ENCODE peak calls at places on chromosomes 6 and 20, in six cellular contexts. S is KG1, O is Karpas-422, M is SK-MEL-5, I is H9, E is AG10803. A is an unnamed sample.
A peak's percentile ranks its signal among the peaks of the same experiment; 100 is the strongest.

GRCh38 chr20:15902493-15902892 is 670.8 kb downstream of the KIF16B start:
- DNase-seq in M (peak; percentile 55), O (peak; percentile 86), I (peak; percentile 63), S (no peak), E (no peak), A (no peak)

GRCh38 chr6:99066041-99066440 is 118.3 kb upstream of the FBXL4 start:
- DNase-seq in O (no peak), M (no peak), S (no peak), E (no peak), I (no peak), A (no peak)

GRCh38 chr20:53940883-53941546 is 129.4 kb downstream of the BCAS1 start:
- DNase-seq in E (peak; percentile 94), M (peak; percentile 91), O (no peak), S (no peak), I (no peak), A (no peak)

GRCh38 chr6:22401206-22401605 is 104.4 kb upstream of the PRL start:
- DNase-seq in S (no peak), M (no peak), I (no peak), O (no peak), E (no peak), A (no peak)

GRCh38 chr6:36683145-36683655 is 4.7 kb downstream of the CDKN1A start:
- DNase-seq in O (no peak), M (no peak), S (no peak), E (no peak), I (no peak), A (no peak)

GRCh38 chr20:2799688-2800589 is 488 bp downstream of the CPXM1 start:
- DNase-seq in I (peak; percentile 49), M (no peak), E (no peak), O (no peak), S (peak; percentile 19), A (no peak)

GRCh38 chr6:89562114-89562815 is 76.3 kb downstream of the LYRM2 start:
- DNase-seq in S (no peak), I (no peak), M (peak; percentile 22), E (peak; percentile 1), O (no peak), A (no peak)

GRCh38 chr20:55561259-55561658 is 444.1 kb downstream of the CBLN4 start:
- DNase-seq in I (no peak), M (no peak), E (no peak), S (no peak), O (no peak), A (no peak)

GRCh38 chr20:11499235-11499634 is 418.5 kb upstream of the BTBD3 start:
- DNase-seq in M (no peak), I (no peak), S (no peak), O (no peak), E (no peak), A (no peak)

GRCh38 chr20:1877604-1878195 is 17.5 kb upstream of the SIRPA start:
- DNase-seq in I (no peak), O (no peak), S (no peak), E (no peak), M (no peak), A (no peak)

GRCh38 chr20:44400671-44401051 is 45.2 kb downstream of the HNF4A start:
- DNase-seq in O (no peak), S (no peak), I (no peak), M (no peak), E (no peak), A (no peak)